ENCODE peak calls at places on chromosomes 3 and 15, in ten cellular contexts. K is heart left ventricle; B is IMR-90; F is suprapubic skin; N is osteoblast; U is GM23338; H is GM13976; Q is BE2C; E is CD4-positive, alpha-beta T cell; C is hepatocyte. M is an unnamed sample.

GRCh38 chr15:60535743-60536142 is 56.8 kb upstream of the ICE2 start:
- DNase-seq in K (no peak), C (no peak), H (no peak), N (peak), Q (no peak), B (peak), E (no peak), U (no peak), F (no peak), M (no peak)

GRCh38 chr3:156174229-156174847 is 54.0 kb downstream of the KCNAB1 start:
- DNase-seq in E (no peak), H (no peak), C (peak), Q (peak), K (no peak), B (peak), N (peak), U (peak), F (no peak), M (no peak)

GRCh38 chr15:52652984-52653383 is 26.2 kb downstream of the ATOSA start:
- DNase-seq in F (no peak), B (peak), U (no peak), H (no peak), Q (no peak), N (no peak), E (no peak), C (peak), K (no peak), M (no peak)

GRCh38 chr3:64686446-64686908 is 1.3 kb downstream of the ADAMTS9 start:
- DNase-seq in H (peak), K (peak), B (peak), F (no peak), E (no peak), U (peak), C (peak), N (peak), Q (no peak), M (peak)

GRCh38 chr3:126667631-126668449 is 12.9 kb upstream of the TXNRD3 start:
- DNase-seq in E (no peak), B (no peak), F (peak), U (no peak), K (no peak), Q (no peak), C (no peak), N (peak), H (no peak), M (no peak)

GRCh38 chr3:129812589-129812988 is 80.9 kb downstream of the TMCC1 start:
- DNase-seq in N (no peak), C (no peak), Q (no peak), B (no peak), U (no peak), K (no peak), F (no peak), H (no peak), E (no peak), M (no peak)

GRCh38 chr3:194379651-194380050 is 10.1 kb upstream of the LRRC15 start:
- DNase-seq in N (no peak), B (no peak), H (no peak), K (no peak), Q (no peak), U (no peak), F (peak), E (no peak), C (no peak), M (no peak)

GRCh38 chr3:11072631-11073030 is 80.1 kb downstream of the SLC6A1 start:
- DNase-seq in K (no peak), H (no peak), N (no peak), C (no peak), E (no peak), F (no peak), B (no peak), U (no peak), Q (no peak), M (no peak)

GRCh38 chr15:64911317-64912186 is at the start of gene ANKDD1A:
- DNase-seq in K (peak), F (peak), C (peak), Q (peak), N (peak), B (peak), E (no peak), U (peak), H (peak), M (peak)

GRCh38 chr3:194314669-194315068 is 36.5 kb downstream of the CPN2 start:
- DNase-seq in Q (no peak), F (no peak), U (no peak), H (no peak), K (no peak), N (no peak), E (no peak), C (no peak), B (no peak), M (no peak)

GRCh38 chr3:157467165-157467564 is 30.5 kb downstream of the PTX3 start:
- DNase-seq in B (peak), E (no peak), Q (no peak), U (no peak), H (no peak), N (peak), F (no peak), K (no peak), C (no peak), M (no peak)

GRCh38 chr3:13019706-13020105 is 53.5 kb downstream of the IQSEC1 start:
- DNase-seq in K (no peak), Q (no peak), F (no peak), C (no peak), U (no peak), E (no peak), H (no peak), N (peak), B (no peak), M (no peak)

DNA sequence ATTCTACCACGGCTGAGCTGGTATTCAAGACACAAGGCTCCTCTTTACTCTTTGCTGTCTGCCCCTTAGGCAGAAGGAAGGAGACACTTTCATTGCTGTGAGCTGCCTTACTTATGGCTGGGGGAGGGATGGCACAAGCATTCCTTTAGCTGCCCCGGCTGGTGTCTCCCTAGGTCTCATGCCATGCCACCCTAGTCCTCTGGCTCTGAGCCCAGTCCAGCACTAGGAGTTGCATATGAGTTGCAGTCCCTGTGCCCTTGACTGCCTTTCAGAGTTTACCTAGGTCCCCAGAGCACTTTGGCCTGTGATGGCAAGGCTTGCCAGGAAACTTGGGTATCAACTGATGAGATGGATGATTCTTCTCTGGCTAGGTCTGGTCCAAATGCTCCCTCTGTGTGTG is 296.4 kb downstream of the RBMS3 start:
- DNase-seq in F (no peak), C (no peak), K (peak), Q (no peak), H (no peak), U (no peak), E (no peak), B (no peak), N (no peak), M (no peak)
- TF ChIP-seq CTCF in F (no peak), C (no peak), K (no peak), Q (no peak), H (no peak), U (no peak), E (no peak), B (no peak), N (no peak), M (no peak)

GRCh38 chr3:111691293-111691909 is 96.3 kb upstream of the ZBED2 start:
- DNase-seq in U (peak), E (no peak), C (peak), K (no peak), F (no peak), H (peak), N (peak), Q (no peak), B (peak), M (no peak)
- TF ChIP-seq CTCF in U (peak), E (peak), C (peak), K (no peak), F (peak), H (peak), N (peak), Q (peak), B (peak), M (no peak)

DNA sequence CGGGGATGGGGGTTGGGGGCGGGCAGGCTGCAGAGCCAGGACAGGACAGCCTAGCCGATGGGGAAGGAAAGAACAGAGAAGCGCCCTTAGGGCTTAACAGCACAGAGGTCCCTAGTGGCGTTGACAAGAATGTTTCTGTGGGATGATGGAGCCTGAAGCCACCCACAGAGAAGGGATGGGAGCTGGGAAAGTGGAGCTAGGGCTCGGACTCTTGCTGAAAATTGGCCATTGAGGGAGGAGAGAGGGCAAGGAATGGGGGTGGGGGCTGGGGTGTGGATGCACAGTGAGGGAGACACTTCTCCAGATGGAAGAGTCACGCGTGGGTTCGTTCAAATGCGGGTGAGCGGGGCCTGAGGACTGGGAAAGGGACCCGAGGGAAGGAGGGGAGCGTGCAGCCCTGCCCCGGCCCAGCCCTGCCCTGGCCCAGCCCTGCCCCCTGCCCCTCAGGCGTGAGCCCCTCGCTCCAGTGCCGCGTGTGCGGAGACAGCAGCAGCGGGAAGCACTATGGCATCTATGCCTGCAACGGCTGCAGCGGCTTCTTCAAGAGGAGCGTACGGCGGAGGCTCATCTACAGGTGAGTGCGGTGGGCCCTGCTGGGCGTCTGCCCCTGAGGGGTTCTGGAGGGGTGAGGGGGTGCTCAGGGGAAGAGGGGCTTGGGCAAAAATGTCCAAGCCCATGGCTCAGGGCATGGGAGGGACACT is 832 bp downstream of the NR2E3 start:
- DNase-seq in C (no peak), Q (no peak), K (no peak), H (peak), U (peak), F (no peak), N (peak), B (no peak), E (no peak), M (no peak)
- TF ChIP-seq CTCF in C (no peak), Q (no peak), K (no peak), H (no peak), U (no peak), F (no peak), N (no peak), B (no peak), E (no peak), M (no peak)

GRCh38 chr3:58559586-58559985 is 17.6 kb downstream of the FAM107A start:
- DNase-seq in F (peak), C (no peak), U (no peak), E (no peak), N (no peak), K (no peak), B (no peak), H (no peak), Q (no peak), M (no peak)

GRCh38 chr3:58564054-58564453 is 13.1 kb downstream of the FAM107A start:
- DNase-seq in H (no peak), N (no peak), E (no peak), Q (no peak), K (no peak), U (no peak), C (no peak), F (no peak), B (no peak), M (no peak)

GRCh38 chr3:58563386-58564035 is 13.7 kb downstream of the FAM107A start:
- DNase-seq in B (no peak), E (no peak), H (no peak), N (no peak), F (peak), C (no peak), U (no peak), K (no peak), Q (no peak), M (no peak)

GRCh38 chr3:58562498-58562897 is 14.7 kb downstream of the FAM107A start:
- DNase-seq in H (no peak), K (no peak), U (no peak), C (no peak), Q (no peak), B (no peak), F (peak), N (no peak), E (no peak), M (no peak)

DNA sequence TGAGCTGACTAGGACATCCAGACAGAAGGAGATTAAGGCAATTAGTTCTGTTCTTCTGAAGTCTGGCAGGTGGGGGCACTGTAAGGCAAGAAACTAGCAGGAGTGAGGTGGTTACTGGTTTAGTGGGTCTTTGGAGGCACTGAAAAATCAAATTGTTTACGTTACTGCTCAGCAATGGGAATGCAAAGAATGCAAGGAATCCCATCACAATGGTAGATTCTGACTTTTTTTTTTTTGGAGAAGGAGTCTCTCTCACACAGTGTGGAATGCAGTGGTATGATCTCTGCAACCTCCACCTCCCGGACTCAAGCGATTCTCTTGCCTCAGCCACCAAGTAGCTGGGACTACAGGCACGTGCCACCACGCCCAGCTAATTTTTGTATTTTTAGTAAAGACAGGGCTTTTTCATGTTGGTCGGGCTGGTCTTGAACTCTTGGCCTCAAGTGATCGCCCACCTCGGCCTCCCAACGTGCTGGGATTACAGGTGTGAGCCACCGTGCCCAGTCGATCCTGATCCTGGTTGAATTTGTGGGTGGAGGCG is 16.4 kb downstream of the FAM107A start:
- DNase-seq in C (peak), F (peak), K (no peak), E (no peak), N (peak), H (no peak), B (peak), Q (no peak), U (peak), M (no peak)
- TF ChIP-seq CTCF in C (peak), F (no peak), K (peak), E (no peak), N (peak), H (no peak), B (peak), Q (no peak), U (peak), M (no peak)